ENCODE peak calls at places on chromosomes 6 and 20, in six cellular contexts. One of them, this sample, is unnamed.

GRCh38 chr6:131678401-131678800 is 22.8 kb downstream of the OR2A4 start:
- DNase-seq in GM12865: no peak
- DNase-seq in colonic mucosa: no peak
- DNase-seq in cortex of kidney: no peak
- DNase-seq in left cardiac atrium: no peak
- DNase-seq in stimulated activated CD4-positive, alpha-beta T cell treated with anti-CD3 and anti-CD28 coated beads, Interleukin-1b, Interleukin-23, amount 100 ng/mL, for 4 hours: no peak
- DNase-seq in this sample: no peak

GRCh38 chr20:33685328-33686007 is 717 bp downstream of the E2F1 start:
- DNase-seq in GM12865: peak; percentile 91
- DNase-seq in colonic mucosa: peak; percentile 77
- DNase-seq in cortex of kidney: no peak
- DNase-seq in left cardiac atrium: no peak
- DNase-seq in stimulated activated CD4-positive, alpha-beta T cell treated with anti-CD3 and anti-CD28 coated beads, Interleukin-1b, Interleukin-23, amount 100 ng/mL, for 4 hours: peak; percentile 64
- DNase-seq in this sample: peak; percentile 92

GRCh38 chr6:117531346-117531745 is 48.9 kb downstream of the DCBLD1 start:
- DNase-seq in GM12865: no peak
- DNase-seq in colonic mucosa: no peak
- DNase-seq in cortex of kidney: no peak
- DNase-seq in left cardiac atrium: no peak
- DNase-seq in stimulated activated CD4-positive, alpha-beta T cell treated with anti-CD3 and anti-CD28 coated beads, Interleukin-1b, Interleukin-23, amount 100 ng/mL, for 4 hours: no peak
- DNase-seq in this sample: no peak

GRCh38 chr6:118649918-118650499 is 1.4 kb downstream of the CEP85L start:
- DNase-seq in GM12865: no peak
- DNase-seq in colonic mucosa: no peak
- DNase-seq in cortex of kidney: no peak
- DNase-seq in left cardiac atrium: no peak
- DNase-seq in stimulated activated CD4-positive, alpha-beta T cell treated with anti-CD3 and anti-CD28 coated beads, Interleukin-1b, Interleukin-23, amount 100 ng/mL, for 4 hours: no peak
- DNase-seq in this sample: no peak

GRCh38 chr6:159982726-159983506 is 14.0 kb downstream of the IGF2R start:
- DNase-seq in GM12865: no peak
- DNase-seq in colonic mucosa: no peak
- DNase-seq in cortex of kidney: no peak
- DNase-seq in left cardiac atrium: no peak
- DNase-seq in stimulated activated CD4-positive, alpha-beta T cell treated with anti-CD3 and anti-CD28 coated beads, Interleukin-1b, Interleukin-23, amount 100 ng/mL, for 4 hours: no peak
- DNase-seq in this sample: no peak

GRCh38 chr20:22775671-22776139 is 191.3 kb upstream of the FOXA2 start:
- DNase-seq in GM12865: no peak
- DNase-seq in colonic mucosa: no peak
- DNase-seq in cortex of kidney: no peak
- DNase-seq in left cardiac atrium: no peak
- DNase-seq in stimulated activated CD4-positive, alpha-beta T cell treated with anti-CD3 and anti-CD28 coated beads, Interleukin-1b, Interleukin-23, amount 100 ng/mL, for 4 hours: no peak
- DNase-seq in this sample: no peak

GRCh38 chr20:1196634-1197033 is 6.6 kb upstream of the C20orf202 start:
- DNase-seq in GM12865: no peak
- DNase-seq in colonic mucosa: no peak
- DNase-seq in cortex of kidney: no peak
- DNase-seq in left cardiac atrium: no peak
- DNase-seq in stimulated activated CD4-positive, alpha-beta T cell treated with anti-CD3 and anti-CD28 coated beads, Interleukin-1b, Interleukin-23, amount 100 ng/mL, for 4 hours: no peak
- DNase-seq in this sample: no peak

GRCh38 chr6:108157972-108158441 is 7.8 kb upstream of the NR2E1 start:
- DNase-seq in GM12865: no peak
- DNase-seq in colonic mucosa: no peak
- DNase-seq in cortex of kidney: no peak
- DNase-seq in left cardiac atrium: no peak
- DNase-seq in stimulated activated CD4-positive, alpha-beta T cell treated with anti-CD3 and anti-CD28 coated beads, Interleukin-1b, Interleukin-23, amount 100 ng/mL, for 4 hours: no peak
- DNase-seq in this sample: no peak

GRCh38 chr20:7085448-7085847 is 318.0 kb downstream of the BMP2 start:
- DNase-seq in GM12865: no peak
- DNase-seq in colonic mucosa: peak; percentile 39
- DNase-seq in cortex of kidney: no peak
- DNase-seq in left cardiac atrium: no peak
- DNase-seq in stimulated activated CD4-positive, alpha-beta T cell treated with anti-CD3 and anti-CD28 coated beads, Interleukin-1b, Interleukin-23, amount 100 ng/mL, for 4 hours: no peak
- DNase-seq in this sample: no peak

GRCh38 chr6:154909821-154910220 is 85.3 kb upstream of the TIAM2 start:
- DNase-seq in GM12865: no peak
- DNase-seq in colonic mucosa: no peak
- DNase-seq in cortex of kidney: no peak
- DNase-seq in left cardiac atrium: no peak
- DNase-seq in stimulated activated CD4-positive, alpha-beta T cell treated with anti-CD3 and anti-CD28 coated beads, Interleukin-1b, Interleukin-23, amount 100 ng/mL, for 4 hours: no peak
- DNase-seq in this sample: no peak

GRCh38 chr20:22582960-22583772 is 1.2 kb downstream of the FOXA2 start:
- DNase-seq in GM12865: no peak
- DNase-seq in colonic mucosa: no peak
- DNase-seq in cortex of kidney: no peak
- DNase-seq in left cardiac atrium: no peak
- DNase-seq in stimulated activated CD4-positive, alpha-beta T cell treated with anti-CD3 and anti-CD28 coated beads, Interleukin-1b, Interleukin-23, amount 100 ng/mL, for 4 hours: no peak
- DNase-seq in this sample: no peak

GRCh38 chr6:17381429-17382147 is 11.8 kb upstream of the CAP2 start:
- DNase-seq in GM12865: no peak
- DNase-seq in colonic mucosa: no peak
- DNase-seq in cortex of kidney: no peak
- DNase-seq in left cardiac atrium: no peak
- DNase-seq in stimulated activated CD4-positive, alpha-beta T cell treated with anti-CD3 and anti-CD28 coated beads, Interleukin-1b, Interleukin-23, amount 100 ng/mL, for 4 hours: no peak
- DNase-seq in this sample: no peak

GRCh38 chr6:149317656-149318571 is at the start of gene TAB2:
- DNase-seq in GM12865: peak; percentile 66
- DNase-seq in colonic mucosa: peak; percentile 60
- DNase-seq in cortex of kidney: no peak
- DNase-seq in left cardiac atrium: peak; percentile 54
- DNase-seq in stimulated activated CD4-positive, alpha-beta T cell treated with anti-CD3 and anti-CD28 coated beads, Interleukin-1b, Interleukin-23, amount 100 ng/mL, for 4 hours: peak; percentile 80
- DNase-seq in this sample: peak; percentile 42

GRCh38 chr20:13862245-13862644 is 77.4 kb downstream of the NDUFAF5 start:
- DNase-seq in GM12865: no peak
- DNase-seq in colonic mucosa: no peak
- DNase-seq in cortex of kidney: no peak
- DNase-seq in left cardiac atrium: no peak
- DNase-seq in stimulated activated CD4-positive, alpha-beta T cell treated with anti-CD3 and anti-CD28 coated beads, Interleukin-1b, Interleukin-23, amount 100 ng/mL, for 4 hours: no peak
- DNase-seq in this sample: no peak

GRCh38 chr6:170102582-170103481 is 188.0 kb downstream of the DLL1 start:
- DNase-seq in GM12865: no peak
- DNase-seq in colonic mucosa: peak; percentile 12
- DNase-seq in cortex of kidney: no peak
- DNase-seq in left cardiac atrium: no peak
- DNase-seq in stimulated activated CD4-positive, alpha-beta T cell treated with anti-CD3 and anti-CD28 coated beads, Interleukin-1b, Interleukin-23, amount 100 ng/mL, for 4 hours: no peak
- DNase-seq in this sample: no peak

GRCh38 chr20:57400262-57400701 is 9.1 kb downstream of the RBM38 start:
- DNase-seq in GM12865: peak; percentile 60
- DNase-seq in colonic mucosa: no peak
- DNase-seq in cortex of kidney: no peak
- DNase-seq in left cardiac atrium: peak; percentile 17
- DNase-seq in stimulated activated CD4-positive, alpha-beta T cell treated with anti-CD3 and anti-CD28 coated beads, Interleukin-1b, Interleukin-23, amount 100 ng/mL, for 4 hours: no peak
- DNase-seq in this sample: no peak

GRCh38 chr6:149075616-149076354 is 241.7 kb upstream of the TAB2 start:
- DNase-seq in GM12865: no peak
- DNase-seq in colonic mucosa: no peak
- DNase-seq in cortex of kidney: no peak
- DNase-seq in left cardiac atrium: no peak
- DNase-seq in stimulated activated CD4-positive, alpha-beta T cell treated with anti-CD3 and anti-CD28 coated beads, Interleukin-1b, Interleukin-23, amount 100 ng/mL, for 4 hours: no peak
- DNase-seq in this sample: no peak

GRCh38 chr6:63882208-63882607 is 246.6 kb downstream of the PHF3 start:
- DNase-seq in GM12865: no peak
- DNase-seq in colonic mucosa: no peak
- DNase-seq in cortex of kidney: no peak
- DNase-seq in left cardiac atrium: no peak
- DNase-seq in stimulated activated CD4-positive, alpha-beta T cell treated with anti-CD3 and anti-CD28 coated beads, Interleukin-1b, Interleukin-23, amount 100 ng/mL, for 4 hours: no peak
- DNase-seq in this sample: no peak

GRCh38 chr20:48691523-48691922 is 136.3 kb downstream of the PREX1 start:
- DNase-seq in GM12865: no peak
- DNase-seq in colonic mucosa: no peak
- DNase-seq in cortex of kidney: no peak
- DNase-seq in left cardiac atrium: no peak
- DNase-seq in stimulated activated CD4-positive, alpha-beta T cell treated with anti-CD3 and anti-CD28 coated beads, Interleukin-1b, Interleukin-23, amount 100 ng/mL, for 4 hours: no peak
- DNase-seq in this sample: no peak

GRCh38 chr20:56451056-56451765 is 17.2 kb upstream of the RTF2 start:
- DNase-seq in GM12865: no peak
- DNase-seq in colonic mucosa: no peak
- DNase-seq in cortex of kidney: no peak
- DNase-seq in left cardiac atrium: no peak
- DNase-seq in stimulated activated CD4-positive, alpha-beta T cell treated with anti-CD3 and anti-CD28 coated beads, Interleukin-1b, Interleukin-23, amount 100 ng/mL, for 4 hours: no peak
- DNase-seq in this sample: no peak

GRCh38 chr6:33578588-33579011 is 1.5 kb downstream of the BAK1 start:
- DNase-seq in GM12865: peak; percentile 73
- DNase-seq in colonic mucosa: peak; percentile 59
- DNase-seq in cortex of kidney: no peak
- DNase-seq in left cardiac atrium: no peak
- DNase-seq in stimulated activated CD4-positive, alpha-beta T cell treated with anti-CD3 and anti-CD28 coated beads, Interleukin-1b, Interleukin-23, amount 100 ng/mL, for 4 hours: no peak
- DNase-seq in this sample: no peak

GRCh38 chr6:71194730-71195129 is 93.9 kb upstream of the OGFRL1 start:
- DNase-seq in GM12865: no peak
- DNase-seq in colonic mucosa: no peak
- DNase-seq in cortex of kidney: no peak
- DNase-seq in left cardiac atrium: no peak
- DNase-seq in stimulated activated CD4-positive, alpha-beta T cell treated with anti-CD3 and anti-CD28 coated beads, Interleukin-1b, Interleukin-23, amount 100 ng/mL, for 4 hours: no peak
- DNase-seq in this sample: no peak

GRCh38 chr6:157272866-157273755 is 50.2 kb downstream of the TMEM242 start:
- DNase-seq in GM12865: peak; percentile 21
- DNase-seq in colonic mucosa: no peak
- DNase-seq in cortex of kidney: no peak
- DNase-seq in left cardiac atrium: no peak
- DNase-seq in stimulated activated CD4-positive, alpha-beta T cell treated with anti-CD3 and anti-CD28 coated beads, Interleukin-1b, Interleukin-23, amount 100 ng/mL, for 4 hours: no peak
- DNase-seq in this sample: peak; percentile 42

GRCh38 chr6:105789935-105790334 is 296.2 kb upstream of the PRDM1 start:
- DNase-seq in GM12865: no peak
- DNase-seq in colonic mucosa: no peak
- DNase-seq in cortex of kidney: no peak
- DNase-seq in left cardiac atrium: no peak
- DNase-seq in stimulated activated CD4-positive, alpha-beta T cell treated with anti-CD3 and anti-CD28 coated beads, Interleukin-1b, Interleukin-23, amount 100 ng/mL, for 4 hours: no peak
- DNase-seq in this sample: no peak

GRCh38 chr6:134097114-134097707 is 44.8 kb upstream of the SLC2A12 start:
- DNase-seq in GM12865: peak; percentile 75
- DNase-seq in colonic mucosa: peak; percentile 74
- DNase-seq in cortex of kidney: no peak
- DNase-seq in left cardiac atrium: peak; percentile 63
- DNase-seq in stimulated activated CD4-positive, alpha-beta T cell treated with anti-CD3 and anti-CD28 coated beads, Interleukin-1b, Interleukin-23, amount 100 ng/mL, for 4 hours: peak; percentile 27
- DNase-seq in this sample: peak; percentile 46

GRCh38 chr20:50376888-50377459 is 133.2 kb upstream of the PTPN1 start:
- DNase-seq in GM12865: no peak
- DNase-seq in colonic mucosa: no peak
- DNase-seq in cortex of kidney: no peak
- DNase-seq in left cardiac atrium: no peak
- DNase-seq in stimulated activated CD4-positive, alpha-beta T cell treated with anti-CD3 and anti-CD28 coated beads, Interleukin-1b, Interleukin-23, amount 100 ng/mL, for 4 hours: no peak
- DNase-seq in this sample: no peak

GRCh38 chr20:24802286-24802820 is 146.7 kb upstream of the CST7 start:
- DNase-seq in GM12865: no peak
- DNase-seq in colonic mucosa: no peak
- DNase-seq in cortex of kidney: no peak
- DNase-seq in left cardiac atrium: no peak
- DNase-seq in stimulated activated CD4-positive, alpha-beta T cell treated with anti-CD3 and anti-CD28 coated beads, Interleukin-1b, Interleukin-23, amount 100 ng/mL, for 4 hours: no peak
- DNase-seq in this sample: no peak

GRCh38 chr6:79438015-79438414 is 99.2 kb downstream of the LCA5 start:
- DNase-seq in GM12865: no peak
- DNase-seq in colonic mucosa: no peak
- DNase-seq in cortex of kidney: no peak
- DNase-seq in left cardiac atrium: peak; percentile 23
- DNase-seq in stimulated activated CD4-positive, alpha-beta T cell treated with anti-CD3 and anti-CD28 coated beads, Interleukin-1b, Interleukin-23, amount 100 ng/mL, for 4 hours: no peak
- DNase-seq in this sample: no peak

GRCh38 chr6:26428206-26428605 is 12.1 kb upstream of the BTN3A3 start:
- DNase-seq in GM12865: no peak
- DNase-seq in colonic mucosa: no peak
- DNase-seq in cortex of kidney: no peak
- DNase-seq in left cardiac atrium: no peak
- DNase-seq in stimulated activated CD4-positive, alpha-beta T cell treated with anti-CD3 and anti-CD28 coated beads, Interleukin-1b, Interleukin-23, amount 100 ng/mL, for 4 hours: no peak
- DNase-seq in this sample: no peak

GRCh38 chr6:38157905-38158304 is 338.4 kb downstream of the ZFAND3 start:
- DNase-seq in GM12865: no peak
- DNase-seq in colonic mucosa: no peak
- DNase-seq in cortex of kidney: no peak
- DNase-seq in left cardiac atrium: no peak
- DNase-seq in stimulated activated CD4-positive, alpha-beta T cell treated with anti-CD3 and anti-CD28 coated beads, Interleukin-1b, Interleukin-23, amount 100 ng/mL, for 4 hours: no peak
- DNase-seq in this sample: no peak

GRCh38 chr20:12133553-12133952 is 215.9 kb downstream of the BTBD3 start:
- DNase-seq in GM12865: no peak
- DNase-seq in colonic mucosa: no peak
- DNase-seq in cortex of kidney: no peak
- DNase-seq in left cardiac atrium: no peak
- DNase-seq in stimulated activated CD4-positive, alpha-beta T cell treated with anti-CD3 and anti-CD28 coated beads, Interleukin-1b, Interleukin-23, amount 100 ng/mL, for 4 hours: no peak
- DNase-seq in this sample: no peak

GRCh38 chr6:134182528-134182927 is 130.1 kb upstream of the SLC2A12 start:
- DNase-seq in GM12865: no peak
- DNase-seq in colonic mucosa: no peak
- DNase-seq in cortex of kidney: no peak
- DNase-seq in left cardiac atrium: no peak
- DNase-seq in stimulated activated CD4-positive, alpha-beta T cell treated with anti-CD3 and anti-CD28 coated beads, Interleukin-1b, Interleukin-23, amount 100 ng/mL, for 4 hours: no peak
- DNase-seq in this sample: no peak

GRCh38 chr20:64102647-64103354 is 4.6 kb downstream of the NPBWR2 start:
- DNase-seq in GM12865: no peak
- DNase-seq in colonic mucosa: no peak
- DNase-seq in cortex of kidney: no peak
- DNase-seq in left cardiac atrium: peak; percentile 27
- DNase-seq in stimulated activated CD4-positive, alpha-beta T cell treated with anti-CD3 and anti-CD28 coated beads, Interleukin-1b, Interleukin-23, amount 100 ng/mL, for 4 hours: no peak
- DNase-seq in this sample: no peak

GRCh38 chr6:166056637-166057036 is 111.0 kb downstream of the TBXT start:
- DNase-seq in GM12865: no peak
- DNase-seq in colonic mucosa: no peak
- DNase-seq in cortex of kidney: no peak
- DNase-seq in left cardiac atrium: peak; percentile 79
- DNase-seq in stimulated activated CD4-positive, alpha-beta T cell treated with anti-CD3 and anti-CD28 coated beads, Interleukin-1b, Interleukin-23, amount 100 ng/mL, for 4 hours: no peak
- DNase-seq in this sample: no peak

GRCh38 chr6:152048921-152049320 is 241.4 kb downstream of the ESR1 start:
- DNase-seq in GM12865: no peak
- DNase-seq in colonic mucosa: no peak
- DNase-seq in cortex of kidney: no peak
- DNase-seq in left cardiac atrium: no peak
- DNase-seq in stimulated activated CD4-positive, alpha-beta T cell treated with anti-CD3 and anti-CD28 coated beads, Interleukin-1b, Interleukin-23, amount 100 ng/mL, for 4 hours: no peak
- DNase-seq in this sample: no peak

This sample was measured in HuH-7.5.